ENCODE peak calls at places on chromosomes 13 and 19, in eight cellular contexts. M is transverse colon, A is spleen, Z is stomach, I is upper lobe of left lung, J is breast epithelium, L is GM12891, X is H1. C is an unnamed sample.

GRCh38 chr13:110448230-110448629 is 113.3 kb downstream of the RAB20 start:
- DNase-seq in L (no peak), J (peak), M (no peak), Z (no peak), I (no peak), X (no peak), A (no peak), C (no peak)

GRCh38 chr19:34994643-34995471 is 5.3 kb upstream of the GRAMD1A start:
- DNase-seq in Z (peak), M (peak), J (no peak), X (no peak), A (peak), L (no peak), I (no peak), C (peak)

GRCh38 chr13:88937381-88937780 is 1266.2 kb downstream of the SLITRK5 start:
- DNase-seq in I (no peak), L (no peak), A (no peak), X (no peak), M (no peak), J (no peak), Z (no peak), C (no peak)

GRCh38 chr19:58010507-58010906 is 7.9 kb upstream of the ZNF606 start:
- DNase-seq in M (no peak), I (peak), Z (no peak), J (no peak), X (no peak), A (no peak), L (no peak), C (no peak)

GRCh38 chr13:29852464-29853054 is 2.1 kb upstream of the UBL3 start:
- DNase-seq in M (no peak), L (no peak), J (no peak), I (no peak), A (no peak), X (no peak), Z (no peak), C (no peak)

GRCh38 chr19:58428617-58429016 is 11.3 kb downstream of the ZNF132 start:
- DNase-seq in J (no peak), A (no peak), X (no peak), L (no peak), Z (no peak), M (no peak), I (no peak), C (no peak)

GRCh38 chr13:73733691-73734090 is 400.5 kb downstream of the KLF12 start:
- DNase-seq in L (no peak), X (no peak), J (no peak), M (no peak), I (no peak), A (no peak), Z (no peak), C (no peak)

GRCh38 chr19:10203686-10204085 is 8.9 kb upstream of the DNMT1 start:
- DNase-seq in Z (no peak), J (no peak), L (no peak), A (no peak), X (no peak), I (no peak), M (no peak), C (no peak)

GRCh38 chr19:47755065-47755761 is 9.9 kb downstream of the NOP53 start:
- DNase-seq in J (no peak), Z (no peak), A (no peak), X (no peak), I (peak), L (no peak), M (no peak), C (no peak)

GRCh38 chr19:5147971-5148793 is 179.3 kb downstream of the KDM4B start:
- DNase-seq in X (no peak), Z (no peak), J (no peak), L (no peak), M (no peak), A (peak), I (peak), C (no peak)
- TF ChIP-seq POLR2A in X (no peak), Z (no peak), J (no peak), L (no peak), M (no peak), A (no peak), I (no peak), C (no peak)

GRCh38 chr13:41696163-41697003 is 239.0 kb downstream of the RGCC start:
- DNase-seq in Z (no peak), A (no peak), L (no peak), J (no peak), M (no peak), X (peak), I (no peak), C (peak)
- TF ChIP-seq POLR2AphosphoS5 in Z (no peak), A (no peak), L (no peak), J (no peak), M (no peak), X (no peak), I (no peak), C (peak)

GRCh38 chr13:27371932-27372331 is 52.5 kb upstream of the GTF3A start:
- DNase-seq in J (no peak), L (no peak), I (no peak), X (no peak), Z (no peak), M (no peak), A (no peak), C (no peak)

GRCh38 chr13:27370305-27370853 is 54.0 kb upstream of the GTF3A start:
- DNase-seq in Z (no peak), I (no peak), X (no peak), M (no peak), A (no peak), J (no peak), L (no peak), C (no peak)

GRCh38 chr13:27374650-27375049 is 49.8 kb upstream of the GTF3A start:
- DNase-seq in L (peak), Z (peak), M (peak), A (no peak), J (peak), X (no peak), I (no peak), C (peak)

GRCh38 chr13:27374126-27374613 is 50.2 kb upstream of the GTF3A start:
- DNase-seq in Z (no peak), M (peak), A (no peak), L (no peak), J (no peak), I (no peak), X (no peak), C (no peak)

GRCh38 chr13:27372896-27373295 is 51.5 kb upstream of the GTF3A start:
- DNase-seq in L (no peak), M (peak), X (no peak), J (no peak), Z (peak), I (no peak), A (no peak), C (no peak)
- TF ChIP-seq POLR2A in L (no peak), M (no peak), X (no peak), J (no peak), Z (no peak), I (no peak), A (no peak), C (no peak)

GRCh38 chr13:95623141-95623540 is 21.4 kb downstream of the DZIP1 start:
- DNase-seq in J (no peak), A (no peak), I (no peak), L (no peak), Z (no peak), M (no peak), X (no peak), C (no peak)
- TF ChIP-seq POLR2AphosphoS5 in J (no peak), A (no peak), I (no peak), L (no peak), Z (no peak), M (no peak), X (no peak), C (no peak)

DNA sequence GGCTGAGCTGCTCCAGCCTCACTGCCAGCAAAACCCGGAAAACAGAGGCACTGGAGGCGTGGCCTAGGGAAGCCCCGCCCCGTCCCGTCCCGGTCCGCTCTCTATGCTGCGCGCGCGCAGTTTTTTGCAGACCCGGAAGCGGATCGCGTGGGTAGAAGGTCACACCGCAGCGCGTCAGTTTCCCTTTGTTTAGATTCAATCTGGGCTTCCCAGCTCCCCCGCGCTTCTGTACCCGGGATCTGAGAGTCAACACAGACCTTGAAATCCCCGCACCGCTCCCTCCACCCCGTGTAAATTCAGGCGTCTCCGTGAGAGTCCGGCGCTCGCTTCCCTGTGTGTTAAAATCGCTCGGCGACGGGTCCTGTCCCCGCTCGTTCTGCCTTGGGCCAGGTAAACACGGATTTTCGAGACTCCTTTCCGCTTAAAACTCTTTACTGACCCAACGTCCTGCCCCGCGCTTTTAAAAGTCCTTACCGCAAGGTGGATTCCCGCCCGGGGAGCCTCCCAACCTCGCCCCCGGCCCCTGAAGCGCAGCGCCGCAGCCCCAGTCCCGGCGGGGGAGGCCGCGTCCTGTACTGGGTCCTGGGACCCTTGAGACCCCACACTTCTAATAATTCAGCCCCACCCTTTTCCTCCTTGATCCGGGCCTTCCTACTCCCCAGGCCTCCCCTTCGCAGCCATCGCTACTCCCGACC is at the start of gene ZNF610:
- DNase-seq in J (peak), L (peak), Z (peak), A (peak), X (peak), I (peak), M (peak), C (peak)
- TF ChIP-seq POLR2A in J (peak), L (peak), Z (no peak), A (peak), X (peak), I (peak), M (peak), C (peak)